ENCODE peak calls at places on chromosomes 7 and 10, in eight cellular contexts. H is sciatic nerve; S is brain microvascular endothelial cell; Z is NCI-H82; I is GM13976; R is adrenal gland; M is activated B cell treated with CpG ODN at 0.5 μM for 24 hours; G is stimulated activated CD4-positive, alpha-beta T cell treated with anti-CD3 and anti-CD28 coated beads, Interleukin-15, amount 100 ng/mL, for 24 hours. B is an unnamed sample.

GRCh38 chr10:50242777-50243176 is 8.5 kb downstream of the ASAH2 start:
- DNase-seq in H (no peak), I (no peak), Z (no peak), G (no peak), M (no peak), S (no peak), R (no peak), B (no peak)

GRCh38 chr10:113099431-113100298 is 149.6 kb downstream of the TCF7L2 start:
- DNase-seq in G (no peak), Z (peak), I (no peak), R (peak), S (no peak), H (no peak), M (no peak), B (peak)

GRCh38 chr10:103557455-103557854 is 64.0 kb downstream of the NEURL1 start:
- DNase-seq in S (no peak), I (no peak), H (no peak), R (no peak), G (no peak), Z (no peak), M (no peak), B (no peak)

GRCh38 chr7:150663802-150664494 is 21.6 kb upstream of the GIMAP2 start:
- DNase-seq in S (no peak), R (no peak), I (no peak), H (no peak), G (no peak), Z (no peak), M (no peak), B (no peak)

GRCh38 chr7:142418316-142418715 is 160.5 kb upstream of the PRSS58 start:
- DNase-seq in M (no peak), G (no peak), S (no peak), R (no peak), H (no peak), I (no peak), Z (no peak), B (no peak)

GRCh38 chr7:141617280-141617679 is 66.1 kb downstream of the AGK start:
- DNase-seq in R (no peak), S (no peak), I (no peak), H (no peak), M (no peak), Z (no peak), G (no peak), B (no peak)

GRCh38 chr7:18541189-18541870 is 45.8 kb downstream of the HDAC9 start:
- DNase-seq in S (no peak), M (no peak), R (peak), Z (no peak), I (no peak), G (no peak), H (no peak), B (peak)

GRCh38 chr7:17466201-17466600 is 167.7 kb downstream of the AHR start:
- DNase-seq in I (no peak), S (no peak), H (no peak), M (no peak), R (no peak), Z (no peak), G (no peak), B (no peak)

GRCh38 chr10:88913157-88913556 is 33.1 kb downstream of the STAMBPL1 start:
- DNase-seq in H (no peak), G (no peak), I (no peak), S (no peak), R (no peak), M (no peak), Z (peak), B (no peak)

GRCh38 chr10:86647773-86648705 is 6.3 kb upstream of the OPN4 start:
- DNase-seq in R (peak), H (no peak), M (no peak), S (no peak), I (no peak), Z (no peak), G (peak), B (no peak)

GRCh38 chr10:80414126-80414898 is 6.0 kb downstream of the PRXL2A start:
- DNase-seq in G (no peak), Z (peak), H (no peak), I (no peak), S (no peak), R (no peak), M (no peak), B (peak)

GRCh38 chr10:123796736-123797135 is 94.9 kb downstream of the CPXM2 start:
- DNase-seq in R (no peak), H (no peak), S (no peak), G (no peak), I (peak), M (no peak), Z (no peak), B (no peak)

GRCh38 chr10:47175181-47176080 is 124.6 kb upstream of the GDF10 start:
- DNase-seq in H (no peak), I (no peak), Z (peak), S (no peak), M (no peak), G (no peak), R (no peak), B (no peak)

GRCh38 chr7:116988363-116988989 is 35.2 kb downstream of the ST7 start:
- DNase-seq in G (no peak), M (no peak), H (no peak), S (no peak), R (no peak), Z (no peak), I (no peak), B (peak)

GRCh38 chr7:73978681-73979563 is 49.1 kb upstream of the ELN start:
- DNase-seq in R (peak), Z (peak), M (no peak), I (peak), G (peak), S (peak), H (peak), B (no peak)

GRCh38 chr7:17530741-17531417 is 232.4 kb downstream of the AHR start:
- DNase-seq in R (no peak), G (no peak), H (no peak), S (no peak), M (no peak), I (peak), Z (peak), B (peak)

GRCh38 chr10:58756126-58756525 is 243.5 kb downstream of the BICC1 start:
- DNase-seq in R (peak), I (no peak), M (no peak), G (no peak), Z (no peak), H (no peak), S (peak), B (no peak)

GRCh38 chr10:125087191-125087896 is 73.0 kb downstream of the CTBP2 start:
- DNase-seq in H (peak), M (no peak), G (no peak), S (no peak), R (no peak), I (no peak), Z (no peak), B (no peak)

GRCh38 chr10:75592014-75592842 is 160.8 kb downstream of the LRMDA start:
- DNase-seq in Z (no peak), R (no peak), M (no peak), S (no peak), H (no peak), I (no peak), G (no peak), B (no peak)

GRCh38 chr7:140676303-140676702 is 3.6 kb downstream of the ADCK2 start:
- DNase-seq in H (no peak), I (peak), G (no peak), R (no peak), M (no peak), Z (no peak), S (no peak), B (no peak)

GRCh38 chr7:134845461-134845860 is 66.0 kb downstream of the CALD1 start:
- DNase-seq in G (no peak), R (no peak), I (peak), M (no peak), H (no peak), S (no peak), Z (no peak), B (no peak)

B was measured in NCI-H1092 treated with DMSO at 0.1 percent for 48 hours.